ENCODE peak calls at places on chromosomes 3 and 15, in five cellular contexts. One of them, this sample, is unnamed.

GRCh38 chr3:196666001-196666867 is 26.7 kb downstream of the NRROS start:
- DNase-seq in spleen: no peak
- DNase-seq in adrenal gland: no peak
- DNase-seq in body of pancreas: no peak
- DNase-seq in ovary: no peak
- DNase-seq in this sample: no peak

GRCh38 chr3:127929818-127930217 is 14.8 kb downstream of the KBTBD12 start:
- DNase-seq in spleen: no peak
- DNase-seq in adrenal gland: no peak
- DNase-seq in body of pancreas: no peak
- DNase-seq in ovary: no peak
- DNase-seq in this sample: no peak

GRCh38 chr3:158847466-158847849 is 45.6 kb downstream of the MFSD1 start:
- DNase-seq in spleen: no peak
- DNase-seq in adrenal gland: no peak
- DNase-seq in body of pancreas: no peak
- DNase-seq in ovary: no peak
- DNase-seq in this sample: no peak

GRCh38 chr3:186993940-186994670 is 63.8 kb downstream of the ST6GAL1 start:
- DNase-seq in spleen: no peak
- DNase-seq in adrenal gland: no peak
- DNase-seq in body of pancreas: no peak
- DNase-seq in ovary: no peak
- DNase-seq in this sample: no peak

GRCh38 chr15:93093765-93094164 is 4.8 kb upstream of the RGMA start:
- DNase-seq in spleen: no peak
- DNase-seq in adrenal gland: no peak
- DNase-seq in body of pancreas: no peak
- DNase-seq in ovary: no peak
- DNase-seq in this sample: no peak

GRCh38 chr3:49191741-49192140 is 20.3 kb downstream of the KLHDC8B start:
- DNase-seq in spleen: no peak
- DNase-seq in adrenal gland: no peak
- DNase-seq in body of pancreas: no peak
- DNase-seq in ovary: no peak
- DNase-seq in this sample: no peak

GRCh38 chr15:66654718-66655375 is 47.2 kb upstream of the SMAD6 start:
- DNase-seq in spleen: no peak
- DNase-seq in adrenal gland: no peak
- DNase-seq in body of pancreas: no peak
- DNase-seq in ovary: no peak
- DNase-seq in this sample: no peak

GRCh38 chr3:182979719-182980191 is 583 bp downstream of the DCUN1D1 start:
- DNase-seq in spleen: no peak
- DNase-seq in adrenal gland: peak; percentile 37
- DNase-seq in body of pancreas: peak; percentile 48
- DNase-seq in ovary: peak; percentile 49
- DNase-seq in this sample: no peak

GRCh38 chr3:49602877-49603411 is 48.7 kb downstream of the BSN start:
- DNase-seq in spleen: no peak
- DNase-seq in adrenal gland: no peak
- DNase-seq in body of pancreas: no peak
- DNase-seq in ovary: no peak
- DNase-seq in this sample: no peak

GRCh38 chr15:68644088-68644904 is 65.5 kb downstream of the CORO2B start:
- DNase-seq in spleen: no peak
- DNase-seq in adrenal gland: no peak
- DNase-seq in body of pancreas: no peak
- DNase-seq in ovary: peak; percentile 9
- DNase-seq in this sample: no peak

GRCh38 chr3:40179016-40179415 is 130.5 kb upstream of the EIF1B start:
- DNase-seq in spleen: peak; percentile 78
- DNase-seq in adrenal gland: peak; percentile 74
- DNase-seq in body of pancreas: peak; percentile 86
- DNase-seq in ovary: peak; percentile 80
- DNase-seq in this sample: peak; percentile 32

GRCh38 chr3:195897081-195897852 is 11.1 kb downstream of the TNK2 start:
- DNase-seq in spleen: peak; percentile 79
- DNase-seq in adrenal gland: no peak
- DNase-seq in body of pancreas: no peak
- DNase-seq in ovary: peak; percentile 71
- DNase-seq in this sample: peak; percentile 67

GRCh38 chr3:106728315-106728821 is 648.9 kb upstream of the CCDC54 start:
- DNase-seq in spleen: no peak
- DNase-seq in adrenal gland: no peak
- DNase-seq in body of pancreas: no peak
- DNase-seq in ovary: no peak
- DNase-seq in this sample: no peak

GRCh38 chr3:107705046-107705445 is 182.3 kb downstream of the BBX start:
- DNase-seq in spleen: no peak
- DNase-seq in adrenal gland: no peak
- DNase-seq in body of pancreas: no peak
- DNase-seq in ovary: no peak
- DNase-seq in this sample: no peak

GRCh38 chr15:79598639-79599038 is 166.5 kb downstream of the MINAR1 start:
- DNase-seq in spleen: no peak
- DNase-seq in adrenal gland: no peak
- DNase-seq in body of pancreas: peak; percentile 45
- DNase-seq in ovary: no peak
- DNase-seq in this sample: no peak

GRCh38 chr15:29921130-29921601 is 98.9 kb upstream of the TJP1 start:
- DNase-seq in spleen: no peak
- DNase-seq in adrenal gland: no peak
- DNase-seq in body of pancreas: no peak
- DNase-seq in ovary: no peak
- DNase-seq in this sample: no peak

GRCh38 chr15:29926083-29926388 is 103.8 kb upstream of the TJP1 start:
- DNase-seq in spleen: no peak
- DNase-seq in adrenal gland: no peak
- DNase-seq in body of pancreas: no peak
- DNase-seq in ovary: no peak
- DNase-seq in this sample: no peak

GRCh38 chr15:29924750-29925149 is 102.5 kb upstream of the TJP1 start:
- DNase-seq in spleen: no peak
- DNase-seq in adrenal gland: no peak
- DNase-seq in body of pancreas: peak; percentile 37
- DNase-seq in ovary: no peak
- DNase-seq in this sample: no peak

GRCh38 chr15:29922191-29922590 is 99.9 kb upstream of the TJP1 start:
- DNase-seq in spleen: no peak
- DNase-seq in adrenal gland: no peak
- DNase-seq in body of pancreas: no peak
- DNase-seq in ovary: no peak
- DNase-seq in this sample: no peak

GRCh38 chr15:29925227-29926082 is 103.2 kb upstream of the TJP1 start:
- DNase-seq in spleen: no peak
- DNase-seq in adrenal gland: peak; percentile 55
- DNase-seq in body of pancreas: peak; percentile 64
- DNase-seq in ovary: peak; percentile 53
- DNase-seq in this sample: no peak
- TF ChIP-seq POLR2A in spleen: no peak
- TF ChIP-seq POLR2A in adrenal gland: no peak
- TF ChIP-seq POLR2A in body of pancreas: no peak
- TF ChIP-seq POLR2A in ovary: no peak
- TF ChIP-seq POLR2A in this sample: no peak

DNA sequence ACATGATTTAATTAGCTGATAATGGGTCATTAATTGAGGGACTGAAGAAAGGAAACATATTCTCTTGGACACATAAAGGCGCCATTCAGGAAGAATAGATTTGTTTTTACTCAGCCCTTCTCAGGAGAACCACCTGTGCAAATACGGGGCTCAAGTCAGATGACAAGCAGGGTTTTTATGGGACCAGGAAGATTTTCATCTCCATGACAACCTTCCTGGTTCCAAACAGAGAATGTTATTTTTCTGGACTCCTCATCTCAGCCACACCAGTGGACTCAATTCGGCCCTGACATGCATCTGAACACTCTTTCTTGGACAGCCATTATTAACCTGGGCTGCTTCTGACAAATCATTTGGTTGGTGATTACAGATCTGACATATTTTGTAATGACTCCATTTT is 120.5 kb downstream of the PDZRN3 start:
- DNase-seq in spleen: no peak
- DNase-seq in adrenal gland: no peak
- DNase-seq in body of pancreas: peak; percentile 37
- DNase-seq in ovary: no peak
- DNase-seq in this sample: no peak
- H3K27ac ChIP-seq in spleen: no peak overlapping the region
- H3K27ac ChIP-seq in adrenal gland: no peak overlapping the region
- H3K27ac ChIP-seq in body of pancreas: no peak overlapping the region
- H3K27ac ChIP-seq in ovary: peak overlapping the region; percentile 26
- H3K27ac ChIP-seq in this sample: peak overlapping the region; percentile 76

GRCh38 chr3:181805703-181806102 is 94.0 kb downstream of the SOX2 start:
- DNase-seq in spleen: no peak
- DNase-seq in adrenal gland: no peak
- DNase-seq in body of pancreas: no peak
- DNase-seq in ovary: no peak
- DNase-seq in this sample: no peak

GRCh38 chr3:181808053-181808452 is 96.3 kb downstream of the SOX2 start:
- DNase-seq in spleen: no peak
- DNase-seq in adrenal gland: no peak
- DNase-seq in body of pancreas: no peak
- DNase-seq in ovary: no peak
- DNase-seq in this sample: no peak
- TF ChIP-seq POLR2A in spleen: no peak
- TF ChIP-seq POLR2A in adrenal gland: no peak
- TF ChIP-seq POLR2A in body of pancreas: no peak
- TF ChIP-seq POLR2A in ovary: no peak
- TF ChIP-seq POLR2A in this sample: no peak

GRCh38 chr3:129001101-129001816 is at the start of gene EFCC1:
- DNase-seq in spleen: no peak
- DNase-seq in adrenal gland: no peak
- DNase-seq in body of pancreas: peak; percentile 53
- DNase-seq in ovary: peak; percentile 73
- DNase-seq in this sample: peak; percentile 42
- H3K27ac ChIP-seq in spleen: peak within 1 kb of the TSS; percentile 80
- H3K27ac ChIP-seq in adrenal gland: peak within 1 kb of the TSS; percentile 78
- H3K27ac ChIP-seq in body of pancreas: peak within 1 kb of the TSS; percentile 58
- H3K27ac ChIP-seq in ovary: peak within 1 kb of the TSS; percentile 52
- H3K27ac ChIP-seq in this sample: peak within 1 kb of the TSS; percentile 80